ENCODE peak calls at places on chromosomes 12 and 14, in ten cellular contexts. O, X, S, U, J, F, H, E, Q and B are unnamed samples.

GRCh38 chr12:106193404-106194215 is 54.2 kb downstream of the CKAP4 start:
- DNase-seq in U (no peak), S (no peak), J (no peak), Q (no peak), X (peak; percentile 30), F (no peak), E (no peak), H (no peak), O (no peak), B (no peak)

GRCh38 chr14:69398818-69399210 is 322 bp downstream of the SLC39A9 start:
- DNase-seq in J (no peak), S (no peak), H (no peak), E (no peak), U (no peak), F (no peak), X (no peak), Q (no peak), O (no peak), B (no peak)

GRCh38 chr14:90533591-90534021 is 136.8 kb downstream of the CALM1 start:
- DNase-seq in H (no peak), Q (no peak), X (no peak), S (no peak), F (no peak), E (no peak), J (no peak), O (no peak), U (no peak), B (no peak)

GRCh38 chr12:57237952-57238853 is 8.7 kb downstream of the SHMT2 start:
- DNase-seq in H (no peak), U (no peak), S (peak; percentile 78), F (no peak), O (no peak), E (no peak), J (no peak), Q (no peak), X (no peak), B (no peak)

GRCh38 chr12:6369916-6370575 is 5.3 kb downstream of the SCNN1A start:
- DNase-seq in X (no peak), S (no peak), E (no peak), U (no peak), Q (no peak), F (no peak), H (peak; percentile 68), J (no peak), O (peak; percentile 23), B (peak; percentile 42)

GRCh38 chr14:81459421-81459820 is 59.3 kb upstream of the STON2 start:
- DNase-seq in H (no peak), S (no peak), E (no peak), X (no peak), F (no peak), J (no peak), U (no peak), O (no peak), Q (no peak), B (no peak)

GRCh38 chr14:65506801-65507200 is 94.3 kb downstream of the FUT8 start:
- DNase-seq in F (no peak), Q (no peak), O (no peak), X (no peak), S (no peak), E (no peak), U (no peak), H (no peak), J (no peak), B (no peak)

GRCh38 chr12:76197283-76197682 is 112.8 kb upstream of the NAP1L1 start:
- DNase-seq in S (no peak), H (no peak), E (no peak), Q (no peak), F (no peak), J (no peak), X (no peak), O (no peak), U (no peak), B (no peak)

GRCh38 chr12:43028826-43029225 is 439.3 kb upstream of the PRICKLE1 start:
- DNase-seq in F (no peak), S (no peak), X (no peak), Q (no peak), U (no peak), E (no peak), O (peak; percentile 57), J (no peak), H (no peak), B (no peak)

GRCh38 chr12:56267443-56268071 is 815 bp downstream of the COQ10A start:
- DNase-seq in J (no peak), S (no peak), U (no peak), O (no peak), Q (no peak), H (peak; percentile 26), F (no peak), E (no peak), X (peak; percentile 14), B (peak; percentile 40)

GRCh38 chr12:99648183-99648582 is 630 bp downstream of the GARIN6 start:
- DNase-seq in X (no peak), Q (no peak), S (no peak), H (no peak), E (no peak), F (no peak), O (no peak), J (no peak), U (no peak), B (no peak)

GRCh38 chr12:21831671-21832357 is 57.3 kb upstream of the KCNJ8 start:
- DNase-seq in X (peak; percentile 88), H (peak; percentile 95), E (no peak), Q (no peak), J (no peak), S (no peak), F (no peak), U (no peak), O (peak; percentile 20), B (peak; percentile 75)

GRCh38 chr14:60222820-60223219 is 26.2 kb upstream of the PPM1A start:
- DNase-seq in Q (no peak), E (no peak), X (no peak), H (no peak), J (no peak), O (no peak), U (no peak), S (no peak), F (peak; percentile 74), B (no peak)

GRCh38 chr12:103839103-103839502 is 1.9 kb downstream of the NT5DC3 start:
- DNase-seq in O (peak; percentile 26), F (no peak), X (peak; percentile 29), S (no peak), J (no peak), U (no peak), E (no peak), H (no peak), Q (no peak), B (no peak)

GRCh38 chr12:67764946-67765619 is 116.5 kb downstream of the DYRK2 start:
- DNase-seq in F (no peak), S (no peak), Q (no peak), H (no peak), J (no peak), U (no peak), O (no peak), E (no peak), X (no peak), B (no peak)

GRCh38 chr12:130876297-130876696 is 4.4 kb downstream of the RAN start:
- DNase-seq in Q (no peak), U (no peak), X (no peak), S (no peak), J (no peak), E (no peak), O (no peak), H (no peak), F (no peak), B (no peak)